ENCODE peak calls at places on chromosomes 5 and 9, in seven cellular contexts. K is tibial artery, V is endothelial cell of umbilical vein, Z is heart right ventricle, Y is cardiac fibroblast, I is fibroblast of pulmonary artery, E is foreskin fibroblast. M is an unnamed sample.

GRCh38 chr5:77893225-77893860 is 117.2 kb upstream of the TBCA start:
- DNase-seq in V (peak), E (peak), K (no peak), Y (peak), I (peak), Z (no peak), M (peak)

GRCh38 chr5:73955447-73955846 is 329.5 kb downstream of the ARHGEF28 start:
- DNase-seq in Z (no peak), Y (no peak), I (no peak), K (no peak), V (no peak), E (no peak), M (no peak)

GRCh38 chr9:129838707-129839259 is 3.5 kb downstream of the USP20 start:
- DNase-seq in Z (no peak), E (peak), Y (peak), V (no peak), I (peak), K (no peak), M (peak)

GRCh38 chr9:112925058-112925641 is 34.5 kb upstream of the SLC46A2 start:
- DNase-seq in K (no peak), Z (no peak), V (peak), I (peak), E (peak), Y (peak), M (peak)

GRCh38 chr9:124005372-124005771 is 6.2 kb upstream of the LHX2 start:
- DNase-seq in Y (no peak), Z (no peak), K (peak), V (no peak), E (no peak), I (no peak), M (no peak)

GRCh38 chr5:173327084-173327947 is 898 bp downstream of the STC2 start:
- DNase-seq in Y (peak), V (peak), I (peak), Z (no peak), K (no peak), E (no peak), M (no peak)

GRCh38 chr9:81052846-81053245 is 636.5 kb downstream of the TLE1 start:
- DNase-seq in Z (no peak), Y (peak), V (no peak), E (peak), I (peak), K (no peak), M (peak)

GRCh38 chr5:58407042-58407709 is 52.7 kb downstream of the PLK2 start:
- DNase-seq in Y (peak), K (no peak), V (no peak), E (peak), I (peak), Z (no peak), M (peak)

GRCh38 chr9:91208837-91209236 is 152.9 kb downstream of the AUH start:
- DNase-seq in E (no peak), Z (no peak), K (no peak), I (no peak), V (no peak), Y (no peak), M (no peak)

GRCh38 chr5:66958984-66959641 is 237.5 kb downstream of the CD180 start:
- DNase-seq in I (peak), Z (peak), V (peak), K (no peak), Y (peak), E (peak), M (peak)

GRCh38 chr9:93665128-93665565 is 88.8 kb downstream of the PHF2 start:
- DNase-seq in Y (no peak), K (peak), Z (no peak), E (no peak), I (no peak), V (peak), M (no peak)

GRCh38 chr5:178116406-178116885 is 3.1 kb downstream of the N4BP3 start:
- DNase-seq in Y (no peak), Z (no peak), K (no peak), V (peak), I (no peak), E (no peak), M (no peak)

GRCh38 chr5:42057254-42057690 is 132.2 kb downstream of the FBXO4 start:
- DNase-seq in I (peak), K (no peak), E (peak), Z (peak), Y (peak), V (peak), M (peak)

GRCh38 chr9:136484153-136485048 is 1.6 kb upstream of the SEC16A start:
- DNase-seq in Z (peak), Y (peak), V (no peak), K (peak), I (no peak), E (peak), M (peak)

GRCh38 chr9:21077842-21078241 is at the start of gene IFNB1:
- DNase-seq in Y (no peak), Z (no peak), K (no peak), V (no peak), E (no peak), I (no peak), M (no peak)

GRCh38 chr5:114450516-114450909 is 88.6 kb downstream of the KCNN2 start:
- DNase-seq in Z (no peak), Y (peak), I (peak), E (no peak), K (no peak), V (no peak), M (no peak)

GRCh38 chr5:65625743-65626142 is 916 bp downstream of the SHLD3 start:
- DNase-seq in Y (peak), E (no peak), V (peak), I (no peak), K (no peak), Z (no peak), M (no peak)

GRCh38 chr5:34706084-34706483 is 50.0 kb downstream of the RAI14 start:
- DNase-seq in E (no peak), I (no peak), K (no peak), Y (peak), Z (no peak), V (peak), M (no peak)

GRCh38 chr9:69380301-69380700 is 55.3 kb downstream of the ENTREP1 start:
- DNase-seq in K (no peak), V (peak), Y (no peak), E (no peak), I (no peak), Z (no peak), M (no peak)

GRCh38 chr5:74285876-74286275 is 354.7 kb downstream of the ENC1 start:
- DNase-seq in Z (no peak), I (no peak), E (no peak), Y (no peak), V (no peak), K (no peak), M (no peak)

GRCh38 chr5:177447611-177448243 is 1.1 kb downstream of the PRR7 start:
- DNase-seq in I (peak), V (peak), Z (peak), E (peak), K (peak), Y (peak), M (peak)

GRCh38 chr5:64744914-64745313 is 23.6 kb downstream of the SREK1IP1 start:
- DNase-seq in E (no peak), V (no peak), Y (peak), Z (no peak), I (no peak), K (no peak), M (no peak)

DNA sequence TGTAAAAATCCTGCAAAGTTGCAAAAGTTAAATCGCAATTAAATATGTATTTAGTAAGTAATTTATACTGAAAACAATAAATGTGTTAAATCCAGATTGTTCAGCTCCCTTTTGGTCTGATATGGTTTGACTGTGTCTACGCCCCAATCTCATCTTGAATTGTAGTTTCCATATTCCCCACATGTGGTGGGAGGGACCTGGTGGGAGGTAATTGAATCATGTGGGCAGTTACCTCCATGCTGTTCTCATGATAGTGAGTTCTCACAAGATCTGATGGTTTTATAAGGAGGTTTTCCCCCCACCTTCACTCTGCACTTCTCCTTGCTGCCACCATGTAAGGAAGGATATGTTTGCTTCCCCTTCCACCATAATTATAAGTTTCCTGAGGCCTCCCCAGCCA is 140.0 kb downstream of the CDH6 start:
- DNase-seq in I (no peak), Y (no peak), V (no peak), K (no peak), E (no peak), Z (no peak), M (no peak)
- H3K4me3 ChIP-seq in I (no peak), Y (no peak), V (no peak), K (no peak), E (no peak), Z (no peak), M (no peak)

GRCh38 chr9:121633736-121634135 is 17.7 kb upstream of the DAB2IP start:
- DNase-seq in K (no peak), I (no peak), Y (no peak), E (no peak), Z (no peak), V (no peak), M (no peak)

GRCh38 chr9:121635300-121635699 is 16.1 kb upstream of the DAB2IP start:
- DNase-seq in K (no peak), Y (no peak), Z (no peak), E (no peak), I (no peak), V (no peak), M (no peak)

GRCh38 chr9:121633144-121633714 is 18.2 kb upstream of the DAB2IP start:
- DNase-seq in K (no peak), Y (no peak), Z (no peak), I (no peak), E (no peak), V (no peak), M (no peak)

GRCh38 chr9:121634329-121634784 is 17.1 kb upstream of the DAB2IP start:
- DNase-seq in E (no peak), Z (no peak), V (no peak), Y (no peak), I (no peak), K (no peak), M (peak)

DNA sequence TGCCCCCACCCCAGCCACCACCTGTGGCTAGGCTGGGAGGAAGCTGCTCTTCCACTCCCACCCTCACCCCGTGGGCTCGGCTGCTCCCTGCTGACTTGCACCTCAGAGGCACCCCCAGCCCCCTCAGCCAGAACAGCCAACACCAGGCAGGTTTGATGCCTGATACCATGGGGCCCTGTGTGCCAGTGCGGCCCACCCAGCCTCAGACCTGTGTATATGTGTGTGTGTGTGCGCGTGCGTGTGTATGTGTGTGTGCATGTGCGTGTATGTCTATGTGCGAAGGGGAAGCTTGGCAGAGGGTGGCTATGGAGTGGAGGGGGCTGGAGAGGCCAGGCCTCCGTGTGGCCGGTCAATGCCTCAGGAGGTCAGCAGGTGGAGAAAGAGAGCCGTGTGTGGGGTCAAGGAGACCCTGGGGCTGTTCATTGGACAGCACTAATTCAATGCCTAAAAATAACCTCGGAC is 16.6 kb upstream of the DAB2IP start:
- DNase-seq in Z (no peak), K (no peak), V (peak), E (no peak), Y (peak), I (peak), M (no peak)
- TF ChIP-seq CTCF in Z (peak), K (peak), V (peak), E (peak), Y (peak), I (peak), M (peak)

GRCh38 chr5:150144876-150145275 is 10.8 kb downstream of the PDGFRB start:
- DNase-seq in K (no peak), Z (no peak), Y (no peak), I (peak), V (no peak), E (no peak), M (no peak)

GRCh38 chr5:150146235-150146634 is 9.4 kb downstream of the PDGFRB start:
- DNase-seq in K (no peak), Z (no peak), E (no peak), Y (no peak), I (no peak), V (no peak), M (no peak)

GRCh38 chr5:150147580-150148407 is 7.9 kb downstream of the PDGFRB start:
- DNase-seq in I (no peak), V (no peak), E (no peak), Y (no peak), Z (peak), K (peak), M (no peak)

GRCh38 chr5:150148408-150148927 is 7.2 kb downstream of the PDGFRB start:
- DNase-seq in V (no peak), Y (no peak), Z (peak), E (no peak), I (peak), K (peak), M (no peak)

DNA sequence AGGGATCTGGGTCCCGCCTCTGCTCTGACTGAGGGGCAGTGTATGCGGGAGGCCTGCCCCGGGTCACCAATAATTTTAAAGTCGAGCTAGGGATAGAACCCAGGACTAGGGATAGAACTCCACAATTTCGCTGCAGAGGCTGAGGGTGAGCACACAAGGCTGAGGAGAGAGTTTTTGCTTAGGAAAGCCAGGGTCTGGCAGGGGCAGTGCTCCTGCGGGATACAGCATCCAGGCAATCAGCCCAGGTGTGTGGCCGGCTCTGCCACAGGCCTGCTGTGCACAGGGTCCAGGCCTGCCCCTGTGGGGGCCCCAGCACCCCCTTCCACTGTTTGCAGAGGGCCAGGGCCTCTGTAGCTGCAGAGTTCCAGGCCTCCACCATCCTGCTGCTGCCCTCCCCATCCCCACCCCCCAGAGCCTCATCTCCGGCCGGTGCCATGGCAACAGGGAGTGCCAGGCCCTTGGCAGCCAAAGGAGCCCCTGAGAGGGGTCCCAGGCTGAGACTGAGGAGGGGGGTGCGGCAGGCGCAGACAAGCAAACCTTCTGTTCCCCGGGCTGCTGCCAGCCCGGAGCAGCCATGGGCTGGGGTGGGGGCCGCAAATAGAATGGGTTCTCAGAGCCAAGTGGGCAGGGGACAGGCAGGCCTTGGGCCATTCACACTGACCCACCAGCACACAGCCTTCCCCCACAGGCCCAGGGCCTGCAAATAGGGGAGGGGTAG is 8.6 kb downstream of the PDGFRB start:
- DNase-seq in E (no peak), K (no peak), I (no peak), Z (peak), V (no peak), Y (no peak), M (no peak)
- H3K4me3 ChIP-seq in E (no peak), K (peak), I (no peak), Z (peak), V (no peak), Y (no peak), M (no peak)

DNA sequence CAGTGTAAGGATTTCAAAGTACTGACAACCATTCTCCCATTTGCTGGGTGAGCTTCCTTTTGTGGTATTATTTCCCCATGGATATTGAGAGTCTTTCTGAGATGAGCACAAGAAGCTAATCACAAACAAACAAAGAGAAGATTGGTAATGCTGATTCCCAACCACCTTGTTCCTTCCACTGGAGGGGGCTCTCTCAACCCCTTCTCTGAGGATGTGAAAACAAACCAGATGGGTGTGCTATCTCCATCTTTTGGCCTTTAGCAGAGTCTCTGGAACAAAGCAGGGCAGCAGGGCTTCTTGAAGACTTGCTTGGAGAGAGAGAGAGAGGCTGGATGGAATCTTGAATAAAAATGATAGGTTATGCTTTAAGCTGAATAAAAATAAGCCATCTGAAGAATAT is 576.7 kb upstream of the ZNF462 start:
- DNase-seq in V (no peak), Z (no peak), K (no peak), Y (no peak), I (no peak), E (no peak), M (peak)
- TF ChIP-seq CTCF in V (no peak), Z (peak), K (no peak), Y (no peak), I (no peak), E (peak), M (peak)

GRCh38 chr9:125496313-125496838 is 210.6 kb downstream of the MAPKAP1 start:
- DNase-seq in E (no peak), Z (no peak), K (no peak), V (no peak), I (no peak), Y (no peak), M (no peak)
- H3K4me3 ChIP-seq in E (no peak), Z (no peak), K (no peak), V (no peak), I (no peak), Y (no peak), M (no peak)

DNA sequence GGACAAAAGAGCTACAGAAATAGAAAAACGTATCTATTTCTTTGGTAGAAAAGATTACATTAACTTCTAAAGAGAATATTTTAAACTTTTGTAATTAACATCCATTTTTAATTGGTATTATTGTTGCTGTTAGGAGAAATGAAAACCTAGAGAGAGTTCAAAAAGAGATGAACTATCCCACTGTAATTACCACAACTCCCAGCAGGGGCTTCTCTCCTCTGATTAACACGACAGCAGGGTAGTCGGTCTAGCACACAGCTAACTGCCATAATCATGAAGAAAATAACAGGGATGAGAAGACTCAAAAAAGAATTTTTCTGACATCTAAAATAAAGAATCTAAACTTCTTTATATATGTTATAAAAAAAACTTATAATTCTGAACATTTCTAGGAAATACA is 86.2 kb upstream of the CDH9 start:
- DNase-seq in K (no peak), Y (peak), Z (no peak), E (no peak), V (no peak), I (peak), M (peak)
- TF ChIP-seq CTCF in K (no peak), Y (peak), Z (peak), E (peak), V (no peak), I (peak), M (peak)

DNA sequence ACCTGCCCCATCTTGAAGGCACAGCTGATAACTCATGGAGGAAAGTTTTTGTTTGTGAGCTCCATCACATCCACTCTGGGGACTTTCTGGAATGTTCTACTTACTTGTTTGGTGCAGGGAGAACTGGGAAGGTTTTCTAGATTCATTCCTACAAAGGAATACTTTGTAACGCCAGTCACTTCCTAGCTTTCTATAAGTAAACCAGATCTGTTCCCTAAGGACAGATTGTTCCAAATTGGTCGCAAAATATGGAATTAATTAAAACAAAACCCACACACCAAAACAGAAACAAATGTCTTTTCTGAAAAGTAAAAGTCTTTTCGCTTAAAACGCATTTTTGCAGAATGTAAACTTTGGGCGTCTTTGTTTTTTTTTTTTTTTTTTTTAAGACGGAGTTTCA is 167.6 kb downstream of the PDZD2 start:
- DNase-seq in Z (no peak), V (no peak), I (no peak), E (peak), Y (peak), K (no peak), M (no peak)
- H3K4me3 ChIP-seq in Z (no peak), V (no peak), I (no peak), E (no peak), Y (no peak), K (peak), M (no peak)